ENCODE peak calls at places on chromosome 1, in eight cellular contexts. D is CD4-positive, alpha-beta T cell; S is dorsolateral prefrontal cortex; H is cardiac muscle cell; G is suprapubic skin; O is cardiac fibroblast; P is GM12864; L is upper lobe of left lung. R is an unnamed sample.

GRCh38 chr1:247415423-247416361 is at the start of gene NLRP3:
- DNase-seq in D (peak; percentile 29), G (no peak), L (no peak), O (no peak), P (no peak), S (no peak), H (no peak), R (no peak)

GRCh38 chr1:28421744-28422143 is 52.2 kb downstream of the PHACTR4 start:
- DNase-seq in O (no peak), H (no peak), S (no peak), D (no peak), G (no peak), P (no peak), L (no peak), R (no peak)

GRCh38 chr1:4615138-4615470 is 39.3 kb upstream of the AJAP1 start:
- DNase-seq in L (no peak), S (no peak), G (no peak), D (no peak), H (no peak), P (no peak), O (no peak), R (no peak)

GRCh38 chr1:85583355-85584263 is 3.0 kb downstream of the CCN1 start:
- DNase-seq in P (no peak), L (no peak), D (no peak), S (no peak), H (no peak), O (peak; percentile 76), G (no peak), R (no peak)

GRCh38 chr1:156419863-156420208 is 50.8 kb downstream of the RHBG start:
- DNase-seq in P (no peak), G (no peak), D (no peak), S (no peak), H (no peak), O (no peak), L (no peak), R (no peak)

GRCh38 chr1:234280500-234280899 is 92.8 kb upstream of the COA6 start:
- DNase-seq in P (no peak), D (no peak), L (no peak), O (no peak), G (no peak), H (no peak), S (no peak), R (no peak)

GRCh38 chr1:224995602-224996001 is 66.1 kb downstream of the DNAH14 start:
- DNase-seq in O (no peak), L (no peak), P (no peak), S (no peak), H (no peak), G (no peak), D (no peak), R (no peak)

GRCh38 chr1:12339861-12340557 is 110.2 kb downstream of the VPS13D start:
- DNase-seq in S (no peak), H (no peak), P (no peak), G (no peak), O (no peak), L (no peak), D (no peak), R (no peak)

GRCh38 chr1:17573518-17574041 is 34.1 kb downstream of the ARHGEF10L start:
- DNase-seq in D (no peak), G (no peak), O (no peak), L (no peak), H (no peak), P (no peak), S (peak; percentile 59), R (no peak)

DNA sequence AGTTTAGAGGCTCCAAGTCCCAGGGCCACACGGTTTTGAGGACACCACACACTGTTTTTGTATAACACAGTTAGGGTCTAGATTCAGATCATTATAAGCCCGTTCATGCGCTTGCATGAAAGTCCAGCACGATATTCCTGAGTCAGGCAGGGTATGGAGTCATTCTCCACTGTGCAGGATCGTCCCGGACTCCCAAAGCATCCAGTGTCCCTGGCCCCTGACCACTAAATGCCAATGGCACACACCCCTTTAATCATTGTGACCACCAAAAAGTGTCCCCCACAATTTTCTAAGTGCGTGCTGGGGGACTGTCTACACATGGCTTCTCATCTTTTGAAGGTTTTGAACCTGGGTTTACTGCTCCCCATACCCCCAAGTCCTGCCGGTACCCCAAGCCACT is 27.1 kb upstream of the PTPRF start:
- DNase-seq in S (no peak), D (no peak), H (no peak), O (no peak), G (no peak), L (no peak), P (no peak), R (no peak)
- TF ChIP-seq CTCF in S (no peak), D (no peak), H (no peak), O (no peak), G (no peak), L (no peak), P (no peak), R (no peak)

GRCh38 chr1:53328490-53329182 is 766 bp upstream of the LRP8 start:
- DNase-seq in H (no peak), L (peak; percentile 63), G (no peak), S (peak; percentile 45), D (peak; percentile 6), P (no peak), O (no peak), R (no peak)
- TF ChIP-seq CTCF in H (no peak), L (no peak), G (no peak), S (peak; percentile 20), D (no peak), P (no peak), O (no peak), R (no peak)

GRCh38 chr1:18937539-18937938 is 18.9 kb downstream of the IFFO2 start:
- DNase-seq in D (no peak), L (no peak), H (no peak), G (no peak), O (no peak), P (no peak), S (no peak), R (no peak)
- TF ChIP-seq CTCF in D (no peak), L (no peak), H (no peak), G (no peak), O (no peak), P (no peak), S (no peak), R (no peak)

GRCh38 chr1:223264983-223265663 is 98.9 kb downstream of the SUSD4 start:
- DNase-seq in D (no peak), O (no peak), P (no peak), H (no peak), S (no peak), L (peak; percentile 13), G (no peak), R (no peak)
- TF ChIP-seq CTCF in D (no peak), O (no peak), P (no peak), H (no peak), S (no peak), L (no peak), G (no peak), R (no peak)

GRCh38 chr1:197284325-197284724 is 16.3 kb downstream of the CRB1 start:
- DNase-seq in L (no peak), O (no peak), P (no peak), D (no peak), G (no peak), H (no peak), S (no peak), R (no peak)

GRCh38 chr1:197285526-197286217 is 17.6 kb downstream of the CRB1 start:
- DNase-seq in D (no peak), H (no peak), P (no peak), G (no peak), S (no peak), O (no peak), L (no peak), R (no peak)

GRCh38 chr1:197284972-197285371 is 16.9 kb downstream of the CRB1 start:
- DNase-seq in D (no peak), P (no peak), S (no peak), H (no peak), L (no peak), G (no peak), O (no peak), R (no peak)

DNA sequence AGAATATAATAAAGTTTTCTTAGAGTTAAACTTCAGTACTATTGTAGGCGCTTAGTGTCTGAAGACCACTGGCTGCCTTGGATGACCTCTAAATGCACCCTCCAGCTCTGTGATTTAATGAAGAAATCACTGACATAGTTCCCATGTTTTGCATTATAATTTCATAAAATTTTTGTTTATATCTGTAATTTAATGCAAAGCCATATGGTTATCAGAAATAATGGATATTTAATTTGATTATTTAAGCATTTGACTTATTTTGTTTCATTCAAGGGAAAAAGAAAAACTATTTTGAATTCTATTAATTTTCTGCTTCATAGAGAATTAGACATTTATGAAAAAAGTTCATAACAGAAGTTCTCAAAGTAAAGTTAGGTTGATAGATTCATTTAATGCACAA is 18.6 kb downstream of the CRB1 start:
- DNase-seq in S (no peak), L (no peak), D (no peak), O (no peak), G (no peak), H (no peak), P (no peak), R (no peak)
- TF ChIP-seq CTCF in S (no peak), L (no peak), D (no peak), O (no peak), G (no peak), H (no peak), P (no peak), R (no peak)

GRCh38 chr1:39789571-39790110 is 976 bp upstream of the BMP8B start:
- DNase-seq in P (no peak), D (no peak), H (no peak), L (no peak), G (no peak), O (no peak), S (no peak), R (no peak)
- TF ChIP-seq CTCF in P (no peak), D (no peak), H (no peak), L (no peak), G (no peak), O (no peak), S (no peak), R (no peak)

GRCh38 chr1:243345205-243345604 is 89.4 kb downstream of the SDCCAG8 start:
- DNase-seq in P (no peak), S (no peak), O (peak; percentile 14), L (no peak), H (no peak), D (no peak), G (no peak), R (no peak)
- TF ChIP-seq CTCF in P (no peak), S (peak; percentile 64), O (no peak), L (no peak), H (no peak), D (no peak), G (no peak), R (no peak)

DNA sequence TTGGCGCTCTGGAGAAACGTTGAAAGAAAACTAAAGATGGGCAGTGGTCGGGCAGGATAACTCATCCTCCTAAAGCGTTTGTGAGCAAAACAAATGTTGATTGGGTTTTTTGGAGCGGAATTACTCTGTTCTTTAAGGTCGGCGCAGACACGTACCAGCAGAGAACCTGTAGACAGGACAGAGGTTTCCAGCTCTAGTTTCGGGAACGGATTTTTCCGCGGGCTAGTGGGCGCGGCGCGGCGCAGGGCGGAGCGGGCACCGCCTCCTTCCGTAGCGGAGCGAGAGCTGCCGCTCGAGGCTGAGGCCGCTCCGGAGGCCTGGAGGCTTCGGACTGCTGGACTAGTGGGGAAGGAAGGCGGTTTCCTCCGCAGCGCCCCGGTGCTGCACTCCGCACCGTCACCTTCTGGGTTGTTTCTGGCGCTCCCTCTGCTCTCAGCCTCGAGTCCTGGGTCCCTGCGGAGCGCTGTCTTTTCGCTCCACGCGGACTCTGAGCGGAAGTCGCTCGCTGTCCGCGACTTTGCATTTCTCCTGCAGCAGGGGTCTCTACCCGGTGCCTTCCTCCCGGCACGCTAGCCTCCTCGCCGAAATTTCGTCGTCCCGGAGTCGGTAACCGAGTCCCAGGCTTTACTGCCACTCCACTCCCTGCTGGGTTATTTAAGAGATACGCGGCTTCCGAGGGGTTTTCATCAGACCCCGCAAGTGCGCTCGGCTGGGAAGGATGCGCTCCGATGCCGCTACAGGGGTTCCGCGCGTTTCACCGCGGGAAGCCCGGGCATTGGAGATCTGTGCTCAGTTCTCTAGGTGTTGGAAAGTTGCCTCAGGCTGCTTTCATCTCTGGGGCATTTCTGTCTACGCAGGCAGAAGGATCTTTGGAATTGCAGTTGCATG is 7.0 kb downstream of the FOXD2 start:
- DNase-seq in G (no peak), D (no peak), L (peak; percentile 90), H (peak; percentile 55), P (no peak), O (no peak), S (peak; percentile 33), R (peak; percentile 58)
- TF ChIP-seq CTCF in G (no peak), D (no peak), L (no peak), H (no peak), P (no peak), O (no peak), S (no peak), R (no peak)